ENCODE peak calls at places on chromosome 13, in seven cellular contexts. One of them, this sample, is unnamed.

GRCh38 chr13:102401305-102401704 is 543 bp downstream of the FGF14 start:
- DNase-seq in Peyer's patch: no peak
- DNase-seq in cardiac septum: no peak
- DNase-seq in fibroblast of the aortic adventitia: peak; percentile 5
- DNase-seq in naive B cell: no peak
- DNase-seq in testis: no peak
- DNase-seq in activated CD4-positive, alpha-beta memory T cell treated with anti-CD3 and anti-CD28 coated beads, Interleukin-2, amount 10 ng/mL, durations not matched to agents 7 days and 5 days: no peak
- DNase-seq in this sample: no peak

GRCh38 chr13:39597828-39598227 is 5.2 kb downstream of the LHFPL6 start:
- DNase-seq in activated CD4-positive, alpha-beta memory T cell treated with anti-CD3 and anti-CD28 coated beads, Interleukin-2, amount 10 ng/mL, durations not matched to agents 7 days and 5 days: no peak
- DNase-seq in cardiac septum: no peak
- DNase-seq in fibroblast of the aortic adventitia: peak; percentile 58
- DNase-seq in naive B cell: no peak
- DNase-seq in Peyer's patch: no peak
- DNase-seq in testis: no peak
- DNase-seq in this sample: no peak

GRCh38 chr13:51453959-51454703 is 1.3 kb upstream of the INTS6 start:
- DNase-seq in fibroblast of the aortic adventitia: peak; percentile 26
- DNase-seq in activated CD4-positive, alpha-beta memory T cell treated with anti-CD3 and anti-CD28 coated beads, Interleukin-2, amount 10 ng/mL, durations not matched to agents 7 days and 5 days: peak; percentile 50
- DNase-seq in testis: peak; percentile 42
- DNase-seq in naive B cell: no peak
- DNase-seq in Peyer's patch: peak; percentile 25
- DNase-seq in cardiac septum: no peak
- DNase-seq in this sample: no peak

GRCh38 chr13:111844682-111845081 is 222.3 kb upstream of the SOX1 start:
- DNase-seq in testis: no peak
- DNase-seq in Peyer's patch: no peak
- DNase-seq in activated CD4-positive, alpha-beta memory T cell treated with anti-CD3 and anti-CD28 coated beads, Interleukin-2, amount 10 ng/mL, durations not matched to agents 7 days and 5 days: no peak
- DNase-seq in naive B cell: no peak
- DNase-seq in cardiac septum: peak; percentile 54
- DNase-seq in fibroblast of the aortic adventitia: no peak
- DNase-seq in this sample: no peak

GRCh38 chr13:36753176-36753575 is 65.8 kb upstream of the RFXAP start:
- DNase-seq in activated CD4-positive, alpha-beta memory T cell treated with anti-CD3 and anti-CD28 coated beads, Interleukin-2, amount 10 ng/mL, durations not matched to agents 7 days and 5 days: no peak
- DNase-seq in fibroblast of the aortic adventitia: no peak
- DNase-seq in naive B cell: no peak
- DNase-seq in Peyer's patch: no peak
- DNase-seq in cardiac septum: no peak
- DNase-seq in testis: no peak
- DNase-seq in this sample: no peak

GRCh38 chr13:106471957-106472543 is 63.4 kb downstream of the EFNB2 start:
- DNase-seq in cardiac septum: no peak
- DNase-seq in fibroblast of the aortic adventitia: peak; percentile 85
- DNase-seq in naive B cell: no peak
- DNase-seq in activated CD4-positive, alpha-beta memory T cell treated with anti-CD3 and anti-CD28 coated beads, Interleukin-2, amount 10 ng/mL, durations not matched to agents 7 days and 5 days: no peak
- DNase-seq in testis: peak; percentile 61
- DNase-seq in Peyer's patch: no peak
- DNase-seq in this sample: peak; percentile 62

GRCh38 chr13:63481334-63481733 is 2065.7 kb upstream of the PCDH20 start:
- DNase-seq in cardiac septum: no peak
- DNase-seq in fibroblast of the aortic adventitia: peak; percentile 50
- DNase-seq in activated CD4-positive, alpha-beta memory T cell treated with anti-CD3 and anti-CD28 coated beads, Interleukin-2, amount 10 ng/mL, durations not matched to agents 7 days and 5 days: no peak
- DNase-seq in Peyer's patch: no peak
- DNase-seq in naive B cell: no peak
- DNase-seq in testis: peak; percentile 22
- DNase-seq in this sample: no peak

GRCh38 chr13:51861728-51862300 is at the start of gene CCDC70:
- DNase-seq in fibroblast of the aortic adventitia: peak; percentile 20
- DNase-seq in cardiac septum: no peak
- DNase-seq in Peyer's patch: no peak
- DNase-seq in testis: no peak
- DNase-seq in naive B cell: no peak
- DNase-seq in activated CD4-positive, alpha-beta memory T cell treated with anti-CD3 and anti-CD28 coated beads, Interleukin-2, amount 10 ng/mL, durations not matched to agents 7 days and 5 days: no peak
- DNase-seq in this sample: no peak

GRCh38 chr13:78772933-78773332 is 114.0 kb upstream of the OBI1 start:
- DNase-seq in naive B cell: no peak
- DNase-seq in fibroblast of the aortic adventitia: no peak
- DNase-seq in activated CD4-positive, alpha-beta memory T cell treated with anti-CD3 and anti-CD28 coated beads, Interleukin-2, amount 10 ng/mL, durations not matched to agents 7 days and 5 days: no peak
- DNase-seq in testis: no peak
- DNase-seq in Peyer's patch: no peak
- DNase-seq in cardiac septum: no peak
- DNase-seq in this sample: no peak

GRCh38 chr13:71712988-71713653 is 153.9 kb downstream of the DACH1 start:
- DNase-seq in naive B cell: no peak
- DNase-seq in Peyer's patch: no peak
- DNase-seq in cardiac septum: no peak
- DNase-seq in fibroblast of the aortic adventitia: no peak
- DNase-seq in activated CD4-positive, alpha-beta memory T cell treated with anti-CD3 and anti-CD28 coated beads, Interleukin-2, amount 10 ng/mL, durations not matched to agents 7 days and 5 days: no peak
- DNase-seq in testis: no peak
- DNase-seq in this sample: no peak

GRCh38 chr13:44306401-44307192 is 67.0 kb upstream of the SERP2 start:
- DNase-seq in fibroblast of the aortic adventitia: peak; percentile 99
- DNase-seq in cardiac septum: peak; percentile 82
- DNase-seq in testis: no peak
- DNase-seq in naive B cell: no peak
- DNase-seq in Peyer's patch: no peak
- DNase-seq in activated CD4-positive, alpha-beta memory T cell treated with anti-CD3 and anti-CD28 coated beads, Interleukin-2, amount 10 ng/mL, durations not matched to agents 7 days and 5 days: no peak
- DNase-seq in this sample: no peak

GRCh38 chr13:51222510-51223283 is 499 bp downstream of the FAM124A start:
- DNase-seq in Peyer's patch: no peak
- DNase-seq in fibroblast of the aortic adventitia: no peak
- DNase-seq in activated CD4-positive, alpha-beta memory T cell treated with anti-CD3 and anti-CD28 coated beads, Interleukin-2, amount 10 ng/mL, durations not matched to agents 7 days and 5 days: no peak
- DNase-seq in naive B cell: no peak
- DNase-seq in testis: no peak
- DNase-seq in cardiac septum: no peak
- DNase-seq in this sample: no peak

GRCh38 chr13:44734204-44734707 is 158.1 kb upstream of the TSC22D1 start:
- DNase-seq in activated CD4-positive, alpha-beta memory T cell treated with anti-CD3 and anti-CD28 coated beads, Interleukin-2, amount 10 ng/mL, durations not matched to agents 7 days and 5 days: no peak
- DNase-seq in testis: no peak
- DNase-seq in fibroblast of the aortic adventitia: peak; percentile 87
- DNase-seq in naive B cell: no peak
- DNase-seq in Peyer's patch: no peak
- DNase-seq in cardiac septum: peak; percentile 84
- DNase-seq in this sample: no peak

GRCh38 chr13:48491423-48492122 is 41.3 kb downstream of the RCBTB2 start:
- DNase-seq in testis: no peak
- DNase-seq in naive B cell: no peak
- DNase-seq in activated CD4-positive, alpha-beta memory T cell treated with anti-CD3 and anti-CD28 coated beads, Interleukin-2, amount 10 ng/mL, durations not matched to agents 7 days and 5 days: no peak
- DNase-seq in Peyer's patch: no peak
- DNase-seq in cardiac septum: no peak
- DNase-seq in fibroblast of the aortic adventitia: peak; percentile 26
- DNase-seq in this sample: no peak

GRCh38 chr13:93535256-93535655 is 308.6 kb downstream of the GPC6 start:
- DNase-seq in fibroblast of the aortic adventitia: peak; percentile 51
- DNase-seq in cardiac septum: no peak
- DNase-seq in testis: no peak
- DNase-seq in activated CD4-positive, alpha-beta memory T cell treated with anti-CD3 and anti-CD28 coated beads, Interleukin-2, amount 10 ng/mL, durations not matched to agents 7 days and 5 days: no peak
- DNase-seq in naive B cell: no peak
- DNase-seq in Peyer's patch: no peak
- DNase-seq in this sample: no peak

GRCh38 chr13:99802416-99802815 is 169.2 kb downstream of the ZIC5 start:
- DNase-seq in activated CD4-positive, alpha-beta memory T cell treated with anti-CD3 and anti-CD28 coated beads, Interleukin-2, amount 10 ng/mL, durations not matched to agents 7 days and 5 days: no peak
- DNase-seq in testis: no peak
- DNase-seq in naive B cell: no peak
- DNase-seq in fibroblast of the aortic adventitia: no peak
- DNase-seq in cardiac septum: no peak
- DNase-seq in Peyer's patch: no peak
- DNase-seq in this sample: no peak

GRCh38 chr13:114118763-114119123 is 13.7 kb downstream of the RASA3 start:
- DNase-seq in fibroblast of the aortic adventitia: peak; percentile 58
- DNase-seq in testis: no peak
- DNase-seq in naive B cell: no peak
- DNase-seq in activated CD4-positive, alpha-beta memory T cell treated with anti-CD3 and anti-CD28 coated beads, Interleukin-2, amount 10 ng/mL, durations not matched to agents 7 days and 5 days: no peak
- DNase-seq in cardiac septum: no peak
- DNase-seq in Peyer's patch: no peak
- DNase-seq in this sample: no peak

GRCh38 chr13:48181482-48182145 is 51.4 kb upstream of the ITM2B start:
- DNase-seq in testis: no peak
- DNase-seq in Peyer's patch: no peak
- DNase-seq in cardiac septum: no peak
- DNase-seq in fibroblast of the aortic adventitia: no peak
- DNase-seq in naive B cell: peak; percentile 46
- DNase-seq in activated CD4-positive, alpha-beta memory T cell treated with anti-CD3 and anti-CD28 coated beads, Interleukin-2, amount 10 ng/mL, durations not matched to agents 7 days and 5 days: no peak
- DNase-seq in this sample: no peak

GRCh38 chr13:110382229-110382628 is 75.1 kb downstream of the COL4A2 start:
- DNase-seq in fibroblast of the aortic adventitia: peak; percentile 59
- DNase-seq in testis: no peak
- DNase-seq in naive B cell: no peak
- DNase-seq in activated CD4-positive, alpha-beta memory T cell treated with anti-CD3 and anti-CD28 coated beads, Interleukin-2, amount 10 ng/mL, durations not matched to agents 7 days and 5 days: no peak
- DNase-seq in cardiac septum: no peak
- DNase-seq in Peyer's patch: no peak
- DNase-seq in this sample: no peak

GRCh38 chr13:31880849-31881494 is 141.6 kb downstream of the RXFP2 start:
- DNase-seq in naive B cell: no peak
- DNase-seq in activated CD4-positive, alpha-beta memory T cell treated with anti-CD3 and anti-CD28 coated beads, Interleukin-2, amount 10 ng/mL, durations not matched to agents 7 days and 5 days: no peak
- DNase-seq in fibroblast of the aortic adventitia: peak; percentile 23
- DNase-seq in cardiac septum: no peak
- DNase-seq in testis: no peak
- DNase-seq in Peyer's patch: no peak
- DNase-seq in this sample: no peak

GRCh38 chr13:41268764-41269163 is 5.4 kb upstream of the MTRF1 start:
- DNase-seq in Peyer's patch: no peak
- DNase-seq in cardiac septum: no peak
- DNase-seq in testis: no peak
- DNase-seq in activated CD4-positive, alpha-beta memory T cell treated with anti-CD3 and anti-CD28 coated beads, Interleukin-2, amount 10 ng/mL, durations not matched to agents 7 days and 5 days: no peak
- DNase-seq in fibroblast of the aortic adventitia: no peak
- DNase-seq in naive B cell: no peak
- DNase-seq in this sample: no peak